ENCODE peak calls at places on chromosome 10, in ten cellular contexts. T is OCI-LY7, L is AG09309, Y is WERI-Rb-1, G is bronchial epithelial cell, D is endothelial cell, B is cardiac fibroblast, A is GM23338, W is upper lobe of right lung, S is sigmoid colon. Z is an unnamed sample.

GRCh38 chr10:34759161-34759836 is 55.8 kb downstream of the PARD3 start:
- DNase-seq in T (no peak), L (no peak), Y (no peak), G (peak; percentile 71), D (no peak), B (no peak), A (no peak), W (no peak), S (no peak), Z (no peak)

GRCh38 chr10:88754272-88754671 is 5.5 kb upstream of the LIPN start:
- DNase-seq in T (no peak), L (peak; percentile 52), Y (no peak), G (peak; percentile 8), D (no peak), B (peak; percentile 41), A (no peak), W (no peak), S (no peak), Z (no peak)

GRCh38 chr10:74917481-74918077 is 91.2 kb downstream of the KAT6B start:
- DNase-seq in T (no peak), L (peak; percentile 28), Y (no peak), G (peak; percentile 96), D (no peak), B (peak; percentile 61), A (no peak), W (no peak), S (no peak), Z (no peak)

GRCh38 chr10:79434223-79434687 is 11.2 kb downstream of the ZCCHC24 start:
- DNase-seq in T (no peak), L (no peak), Y (no peak), G (peak; percentile 57), D (no peak), B (no peak), A (no peak), W (peak; percentile 38), S (no peak), Z (no peak)

GRCh38 chr10:48946891-48947500 is 7.4 kb upstream of the LRRC18 start:
- DNase-seq in T (no peak), L (no peak), Y (no peak), G (peak; percentile 39), D (no peak), B (peak; percentile 13), A (no peak), W (peak; percentile 10), S (peak; percentile 21), Z (no peak)

GRCh38 chr10:75091173-75091572 is 20.3 kb upstream of the SAMD8 start:
- DNase-seq in T (no peak), L (no peak), Y (no peak), G (no peak), D (no peak), B (no peak), A (no peak), W (no peak), S (no peak), Z (no peak)

GRCh38 chr10:79026341-79026761 is 42.4 kb upstream of the ZMIZ1 start:
- DNase-seq in T (no peak), L (no peak), Y (no peak), G (no peak), D (no peak), B (no peak), A (no peak), W (peak; percentile 46), S (peak; percentile 54), Z (no peak)

GRCh38 chr10:95755511-95756004 is 405 bp upstream of the ENTPD1 start:
- DNase-seq in T (no peak), L (no peak), Y (no peak), G (no peak), D (no peak), B (no peak), A (peak; percentile 83), W (no peak), S (peak; percentile 78), Z (peak; percentile 59)

GRCh38 chr10:101721806-101722205 is 26.8 kb upstream of the FBXW4 start:
- DNase-seq in T (no peak), L (no peak), Y (no peak), G (no peak), D (no peak), B (no peak), A (no peak), W (no peak), S (no peak), Z (no peak)

GRCh38 chr10:101723176-101723575 is 28.2 kb upstream of the FBXW4 start:
- DNase-seq in T (no peak), L (no peak), Y (no peak), G (no peak), D (no peak), B (no peak), A (no peak), W (no peak), S (no peak), Z (no peak)

GRCh38 chr10:101716891-101717659 is 22.1 kb upstream of the FBXW4 start:
- DNase-seq in T (no peak), L (no peak), Y (no peak), G (peak; percentile 59), D (no peak), B (no peak), A (no peak), W (no peak), S (no peak), Z (no peak)

GRCh38 chr10:101718681-101719275 is 23.8 kb upstream of the FBXW4 start:
- DNase-seq in T (no peak), L (no peak), Y (no peak), G (no peak), D (no peak), B (no peak), A (no peak), W (no peak), S (no peak), Z (no peak)

GRCh38 chr10:101720606-101721230 is 25.7 kb upstream of the FBXW4 start:
- DNase-seq in T (no peak), L (no peak), Y (no peak), G (no peak), D (no peak), B (no peak), A (no peak), W (no peak), S (no peak), Z (no peak)
- TF ChIP-seq CTCF in T (peak; percentile 32), L (no peak), Y (no peak), G (no peak), D (no peak), B (no peak), A (no peak), W (no peak), S (no peak), Z (no peak)

GRCh38 chr10:68955414-68955785 is 570 bp upstream of the DDX21 start:
- DNase-seq in T (no peak), L (no peak), Y (peak; percentile 44), G (no peak), D (peak; percentile 19), B (no peak), A (peak; percentile 47), W (no peak), S (no peak), Z (no peak)

GRCh38 chr10:68954904-68955303 is 1.1 kb upstream of the DDX21 start:
- DNase-seq in T (peak; percentile 7), L (no peak), Y (no peak), G (no peak), D (no peak), B (no peak), A (no peak), W (no peak), S (no peak), Z (no peak)

GRCh38 chr10:68957654-68958053 is 1.7 kb downstream of the DDX21 start:
- DNase-seq in T (no peak), L (no peak), Y (no peak), G (no peak), D (no peak), B (peak; percentile 51), A (no peak), W (no peak), S (no peak), Z (no peak)

GRCh38 chr10:68957284-68957615 is 1.3 kb downstream of the DDX21 start:
- DNase-seq in T (no peak), L (no peak), Y (no peak), G (no peak), D (no peak), B (no peak), A (peak; percentile 6), W (no peak), S (no peak), Z (no peak)

GRCh38 chr10:68955786-68956532 is at the start of gene DDX21:
- DNase-seq in T (peak; percentile 94), L (peak; percentile 58), Y (peak; percentile 92), G (peak; percentile 88), D (peak; percentile 80), B (peak; percentile 93), A (peak; percentile 88), W (peak; percentile 94), S (peak; percentile 95), Z (peak; percentile 94)
- TF ChIP-seq CTCF in T (peak; percentile 89), L (peak; percentile 60), Y (peak; percentile 61), G (peak; percentile 77), D (no peak), B (peak; percentile 52), A (peak; percentile 67), W (peak; percentile 56), S (peak; percentile 41), Z (peak; percentile 60)

DNA sequence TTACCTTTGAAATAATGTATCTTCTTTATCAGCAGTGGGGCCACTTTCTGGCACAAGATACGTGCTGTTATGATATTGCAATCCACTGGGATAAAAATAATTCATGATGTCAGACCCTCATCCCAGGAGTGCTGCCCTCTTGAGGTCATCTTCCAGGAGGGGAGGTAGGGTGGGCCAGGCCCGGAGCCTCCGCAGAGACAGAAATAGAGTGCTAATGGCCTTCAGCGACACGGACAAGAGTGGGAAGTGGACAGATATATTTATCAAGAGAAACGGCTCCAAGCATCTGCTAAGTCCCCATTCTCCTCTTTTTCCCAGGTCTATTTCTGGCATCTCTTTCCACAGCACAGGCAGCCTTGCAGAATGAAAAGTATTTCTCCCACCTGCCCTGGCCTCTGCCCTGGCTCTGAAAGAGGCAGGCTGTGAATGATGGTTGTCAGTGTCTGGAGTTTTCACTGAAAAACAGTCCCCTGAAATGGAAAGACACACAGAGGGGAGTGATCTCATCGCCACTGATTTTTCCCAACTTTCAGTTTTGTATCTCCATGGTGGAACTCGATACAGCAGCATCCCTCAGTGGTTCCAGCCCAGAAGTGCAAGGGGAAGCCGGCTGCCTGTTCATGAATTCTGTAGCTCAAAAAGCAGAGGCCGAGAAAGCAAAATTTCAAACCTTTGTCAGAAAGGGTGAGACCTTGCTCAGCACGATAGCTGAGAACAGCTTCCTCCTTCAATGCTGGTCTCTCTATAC is 251.7 kb upstream of the MYO3A start:
- DNase-seq in T (no peak), L (no peak), Y (no peak), G (peak; percentile 17), D (no peak), B (peak; percentile 90), A (peak; percentile 41), W (no peak), S (no peak), Z (no peak)
- TF ChIP-seq CTCF in T (peak; percentile 25), L (no peak), Y (peak; percentile 48), G (peak; percentile 37), D (peak; percentile 36), B (peak; percentile 80), A (peak; percentile 48), W (no peak), S (peak; percentile 18), Z (no peak)

DNA sequence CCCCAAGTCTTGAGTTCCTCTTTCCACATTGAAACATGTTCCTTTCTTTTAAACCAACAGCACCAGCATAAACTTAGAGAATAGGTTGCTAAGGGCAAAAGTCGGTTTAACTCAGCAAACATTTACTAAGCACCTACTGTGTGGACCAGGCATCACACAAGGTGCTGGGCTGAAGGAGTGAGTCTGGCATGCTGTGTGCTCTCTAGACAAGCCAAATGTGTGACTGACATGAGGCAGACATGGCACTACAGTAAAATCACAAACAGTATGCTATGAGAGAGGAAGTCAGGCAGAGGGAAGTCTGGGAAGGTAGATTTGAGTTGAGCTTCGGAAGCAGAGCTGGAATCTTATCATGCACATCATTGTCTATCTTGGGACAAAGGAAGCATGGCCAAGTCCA is 10.9 kb upstream of the RASSF4 start:
- DNase-seq in T (no peak), L (no peak), Y (no peak), G (no peak), D (no peak), B (no peak), A (no peak), W (no peak), S (no peak), Z (no peak)
- TF ChIP-seq CTCF in T (no peak), L (no peak), Y (no peak), G (no peak), D (no peak), B (no peak), A (no peak), W (no peak), S (no peak), Z (no peak)

Z was measured in GM13977.